ENCODE peak calls at places on chromosomes 13 and 19, in nine cellular contexts. X is HepG2, T is heart left ventricle, Z is cardiac muscle cell, F is aorta, H is tibial artery, G is H1, D is BE2C, W is neural progenitor cell. O is an unnamed sample.

GRCh38 chr19:57363734-57364181 is 407 bp downstream of the TRAPPC2B start:
- DNase-seq in X (peak; percentile 16), T (no peak), Z (peak; percentile 20), F (no peak), H (no peak), G (no peak), D (no peak), W (no peak), O (peak; percentile 8)

GRCh38 chr13:77359171-77359570 is 32.3 kb upstream of the MYCBP2 start:
- DNase-seq in X (no peak), T (no peak), Z (no peak), F (no peak), H (no peak), G (no peak), D (no peak), W (no peak), O (no peak)

GRCh38 chr19:34502582-34503545 is 21.3 kb downstream of the WTIP start:
- DNase-seq in X (no peak), T (no peak), Z (no peak), F (no peak), H (peak; percentile 69), G (no peak), D (no peak), W (no peak), O (no peak)

GRCh38 chr13:21344662-21345176 is 114.4 kb downstream of the ZDHHC20 start:
- DNase-seq in X (no peak), T (no peak), Z (no peak), F (no peak), H (no peak), G (no peak), D (no peak), W (no peak), O (no peak)

GRCh38 chr13:22837980-22838615 is 342.7 kb upstream of the SGCG start:
- DNase-seq in X (no peak), T (no peak), Z (no peak), F (no peak), H (no peak), G (no peak), D (no peak), W (no peak), O (no peak)

GRCh38 chr19:41895745-41896580 is 13.0 kb downstream of the ARHGEF1 start:
- DNase-seq in X (no peak), T (no peak), Z (no peak), F (no peak), H (no peak), G (no peak), D (peak; percentile 42), W (peak; percentile 22), O (no peak)

GRCh38 chr13:30865131-30866009 is 40.7 kb upstream of the MEDAG start:
- DNase-seq in X (peak; percentile 80), T (peak; percentile 75), Z (peak; percentile 96), F (peak; percentile 87), H (peak; percentile 90), G (peak; percentile 72), D (peak; percentile 90), W (peak; percentile 90), O (peak; percentile 91)

GRCh38 chr13:73714522-73714921 is 419.7 kb downstream of the KLF12 start:
- DNase-seq in X (no peak), T (no peak), Z (no peak), F (no peak), H (no peak), G (no peak), D (no peak), W (no peak), O (no peak)

GRCh38 chr13:97653741-97654140 is 219.8 kb downstream of the RAP2A start:
- DNase-seq in X (no peak), T (no peak), Z (peak; percentile 34), F (no peak), H (no peak), G (no peak), D (peak; percentile 51), W (no peak), O (peak; percentile 37)

GRCh38 chr19:41322451-41322850 is 12.5 kb downstream of the CCDC97 start:
- DNase-seq in X (no peak), T (no peak), Z (no peak), F (no peak), H (no peak), G (no peak), D (no peak), W (no peak), O (no peak)

DNA sequence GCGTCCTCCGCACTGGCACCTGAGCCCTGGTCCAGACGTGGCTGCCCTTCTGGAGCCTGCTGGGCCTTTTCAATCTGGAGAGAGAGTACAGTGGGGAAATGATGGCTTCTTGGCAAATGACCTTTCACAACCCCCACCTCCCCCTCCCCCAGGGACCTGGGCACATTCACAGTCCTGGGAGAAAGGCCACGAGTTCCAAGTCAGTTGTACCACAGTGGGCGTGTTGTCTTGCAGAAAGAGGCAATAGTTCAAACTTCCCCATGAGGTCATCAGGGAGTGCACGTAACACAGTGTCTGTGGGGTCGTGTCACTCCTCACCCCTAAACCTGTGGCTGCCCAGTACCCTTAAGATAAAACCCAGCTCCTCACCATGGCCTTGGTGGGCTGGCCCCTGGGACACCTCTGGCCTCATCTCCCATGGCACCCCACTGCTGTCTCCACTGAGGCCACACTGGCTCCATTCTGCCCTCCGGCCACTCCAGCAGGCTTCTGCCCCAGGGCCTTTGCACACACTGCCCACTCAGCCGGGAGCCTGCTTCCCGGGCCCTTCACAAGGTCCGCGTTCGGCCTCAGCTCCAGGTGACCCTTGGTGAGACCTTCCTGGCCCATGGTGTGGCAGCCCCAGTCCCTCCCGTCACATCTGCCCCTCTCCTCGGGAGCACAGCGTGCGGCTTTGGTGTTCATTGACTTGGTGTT is 13.3 kb downstream of the PLIN4 start:
- DNase-seq in X (no peak), T (no peak), Z (no peak), F (no peak), H (no peak), G (no peak), D (no peak), W (no peak), O (no peak)
- H3K4me1 ChIP-seq in X (no peaks in the 10 kb centered on the region), T (no peaks in the 10 kb centered on the region), Z (no peaks in the 10 kb centered on the region), F (no peaks in the 10 kb centered on the region), H (no peaks in the 10 kb centered on the region), G (no peaks in the 10 kb centered on the region), D (no peaks in the 10 kb centered on the region), W (peaks cover 11% of the 10 kb centered on the region), O (no peaks in the 10 kb centered on the region)

DNA sequence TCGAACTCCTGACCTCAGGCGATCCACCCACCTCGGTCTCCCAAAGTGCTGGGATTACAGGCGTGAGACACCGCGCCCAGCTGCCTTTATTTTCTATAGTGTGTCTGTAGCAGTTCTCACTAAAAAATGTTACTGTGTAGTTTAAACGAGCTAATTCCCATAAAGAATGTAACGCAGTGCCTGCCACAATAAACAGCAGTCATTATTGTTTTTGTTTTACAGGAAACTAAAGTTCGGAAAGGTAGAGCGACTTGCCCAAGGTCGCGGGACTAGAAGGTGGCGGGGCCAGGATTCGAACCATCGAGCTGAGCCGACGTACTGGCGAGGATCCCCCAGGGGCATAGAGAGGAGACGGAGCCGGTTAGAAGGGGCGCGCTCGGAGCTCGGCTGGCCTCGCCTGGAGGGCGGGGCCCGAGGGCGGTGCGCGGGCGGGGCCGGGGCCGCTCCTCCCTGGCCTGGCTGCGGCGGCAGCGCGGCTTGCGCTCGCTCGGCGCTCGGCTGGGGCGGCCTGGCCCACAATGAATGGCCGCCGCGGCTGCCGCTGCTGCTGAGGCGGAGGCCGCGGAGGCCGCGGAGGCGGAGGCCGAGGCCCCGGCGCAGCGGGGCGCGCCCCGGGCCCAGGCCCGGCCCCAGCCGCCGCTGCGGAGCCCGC is at the start of gene NACC1:
- DNase-seq in X (peak; percentile 74), T (peak; percentile 91), Z (peak; percentile 94), F (peak; percentile 93), H (peak; percentile 94), G (peak; percentile 70), D (peak; percentile 94), W (peak; percentile 97), O (peak; percentile 97)
- H3K4me1 ChIP-seq in X (peaks cover 42% of the 10 kb centered on the region), T (peaks cover 20% of the 10 kb centered on the region), Z (peaks cover 11% of the 10 kb centered on the region), F (peaks cover 2% of the 10 kb centered on the region), H (no peaks in the 10 kb centered on the region), G (peaks cover 25% of the 10 kb centered on the region), D (peaks cover 5% of the 10 kb centered on the region), W (peaks cover 22% of the 10 kb centered on the region), O (peaks cover 45% of the 10 kb centered on the region)

GRCh38 chr13:110113284-110113764 is 193.6 kb downstream of the COL4A1 start:
- DNase-seq in X (no peak), T (no peak), Z (peak; percentile 45), F (no peak), H (no peak), G (no peak), D (no peak), W (no peak), O (no peak)
- H3K4me1 ChIP-seq in X (no peaks in the 10 kb centered on the region), T (peaks cover 9% of the 10 kb centered on the region), Z (peaks cover 5% of the 10 kb centered on the region), F (no peaks in the 10 kb centered on the region), H (no peaks in the 10 kb centered on the region), G (peaks cover 4% of the 10 kb centered on the region), D (no peaks in the 10 kb centered on the region), W (peaks cover 9% of the 10 kb centered on the region), O (peaks cover 12% of the 10 kb centered on the region)

GRCh38 chr19:16075430-16076153 is 703 bp upstream of the TPM4 start:
- DNase-seq in X (no peak), T (no peak), Z (peak; percentile 60), F (peak; percentile 42), H (peak; percentile 71), G (no peak), D (no peak), W (peak; percentile 11), O (no peak)

GRCh38 chr19:16076958-16077611 is 790 bp downstream of the TPM4 start:
- DNase-seq in X (no peak), T (peak; percentile 72), Z (peak; percentile 66), F (peak; percentile 83), H (peak; percentile 86), G (no peak), D (peak; percentile 58), W (peak; percentile 73), O (peak; percentile 72)

GRCh38 chr19:16076154-16076957 is at the start of gene TPM4:
- DNase-seq in X (peak; percentile 88), T (peak; percentile 95), Z (peak; percentile 99), F (peak; percentile 96), H (peak; percentile 98), G (peak; percentile 85), D (peak; percentile 79), W (peak; percentile 96), O (peak; percentile 94)

GRCh38 chr19:16078311-16078758 is 2.0 kb downstream of the TPM4 start:
- DNase-seq in X (no peak), T (peak; percentile 42), Z (no peak), F (peak; percentile 55), H (peak; percentile 70), G (no peak), D (peak; percentile 38), W (peak; percentile 61), O (peak; percentile 71)

DNA sequence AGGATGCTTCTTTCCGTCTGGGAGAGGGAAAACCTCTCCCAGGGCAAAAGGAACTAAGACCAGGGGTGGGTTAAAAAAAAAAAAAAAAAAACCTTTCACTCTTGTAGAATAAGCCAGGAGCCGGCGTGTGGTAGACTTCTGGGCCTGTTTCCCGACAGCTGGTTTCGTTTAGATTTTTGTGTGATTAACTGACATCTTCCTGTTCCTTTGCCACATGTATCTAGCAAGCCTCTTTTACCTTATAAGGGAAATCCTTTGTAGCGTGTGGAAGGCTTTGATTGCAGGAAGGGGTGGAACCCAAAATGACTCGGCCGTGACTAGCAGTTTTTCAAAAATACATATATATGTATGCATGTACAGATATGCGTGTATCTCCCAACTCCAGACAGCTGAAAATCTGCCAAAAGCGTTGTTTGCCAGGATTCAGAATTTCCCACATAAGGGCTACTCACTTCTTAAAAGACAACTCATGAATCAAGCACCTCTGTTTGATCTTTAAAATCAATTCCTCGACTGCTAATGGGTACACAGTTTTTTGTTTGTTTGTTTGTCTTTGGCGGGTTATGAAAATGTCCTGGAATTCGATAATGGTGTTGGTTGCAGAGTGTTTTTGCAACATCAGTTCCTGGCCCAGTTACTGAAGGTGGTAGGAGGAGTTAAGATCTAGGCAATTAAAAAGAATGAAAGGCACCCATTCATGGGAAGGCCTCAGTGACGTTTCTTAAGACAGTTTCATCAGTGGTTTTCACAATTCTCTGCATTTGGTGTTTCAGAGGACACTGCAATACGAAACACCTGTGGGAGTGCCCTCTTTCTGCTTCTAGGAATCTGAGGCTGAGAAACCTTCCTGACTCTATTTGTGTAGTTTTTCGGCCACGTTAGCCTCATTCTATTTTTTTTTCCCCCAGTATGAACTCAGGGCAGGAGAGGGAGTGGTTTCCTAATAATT is 2.7 kb downstream of the TPM4 start:
- DNase-seq in X (peak; percentile 79), T (peak; percentile 81), Z (peak; percentile 98), F (peak; percentile 88), H (peak; percentile 90), G (no peak), D (peak; percentile 74), W (peak; percentile 36), O (peak; percentile 96)
- H3K4me1 ChIP-seq in X (peaks cover 74% of the 10 kb centered on the region), T (peaks cover 16% of the 10 kb centered on the region), Z (peaks cover 20% of the 10 kb centered on the region), F (no peaks in the 10 kb centered on the region), H (no peaks in the 10 kb centered on the region), G (peaks cover 8% of the 10 kb centered on the region), D (peaks cover 3% of the 10 kb centered on the region), W (peaks cover 30% of the 10 kb centered on the region), O (peaks cover 20% of the 10 kb centered on the region)

O was measured in A673.